ENCODE peak calls at places on chromosomes 12 and 14, in seven cellular contexts. One of them, this sample, is unnamed.

GRCh38 chr12:104790296-104791125 is 167.6 kb downstream of the SLC41A2 start:
- DNase-seq in cardiac septum: peak; percentile 79
- DNase-seq in HEK293T: peak; percentile 74
- DNase-seq in COR-L47: no peak
- DNase-seq in AG10803: no peak
- DNase-seq in CD4-positive, CD25-positive, alpha-beta regulatory T cell: peak; percentile 13
- DNase-seq in NCI-H1092 treated with DMSO at 0.1 percent for 48 hours: no peak
- DNase-seq in this sample: peak; percentile 52

GRCh38 chr12:69837191-69838085 is 12.4 kb downstream of the MYRFL start:
- DNase-seq in cardiac septum: no peak
- DNase-seq in HEK293T: no peak
- DNase-seq in COR-L47: no peak
- DNase-seq in AG10803: no peak
- DNase-seq in CD4-positive, CD25-positive, alpha-beta regulatory T cell: no peak
- DNase-seq in NCI-H1092 treated with DMSO at 0.1 percent for 48 hours: no peak
- DNase-seq in this sample: no peak

GRCh38 chr12:53727310-53728041 is at the start of gene CALCOCO1:
- DNase-seq in cardiac septum: peak; percentile 99
- DNase-seq in HEK293T: peak; percentile 97
- DNase-seq in COR-L47: peak; percentile 97
- DNase-seq in AG10803: peak; percentile 96
- DNase-seq in CD4-positive, CD25-positive, alpha-beta regulatory T cell: peak; percentile 97
- DNase-seq in NCI-H1092 treated with DMSO at 0.1 percent for 48 hours: peak; percentile 97
- DNase-seq in this sample: peak; percentile 99

GRCh38 chr12:11892065-11892391 is 178.7 kb upstream of the BCL2L14 start:
- DNase-seq in cardiac septum: no peak
- DNase-seq in HEK293T: no peak
- DNase-seq in COR-L47: no peak
- DNase-seq in AG10803: no peak
- DNase-seq in CD4-positive, CD25-positive, alpha-beta regulatory T cell: no peak
- DNase-seq in NCI-H1092 treated with DMSO at 0.1 percent for 48 hours: no peak
- DNase-seq in this sample: peak; percentile 16

GRCh38 chr12:104974626-104975290 is 11.4 kb upstream of the NOPCHAP1 start:
- DNase-seq in cardiac septum: no peak
- DNase-seq in HEK293T: no peak
- DNase-seq in COR-L47: no peak
- DNase-seq in AG10803: peak; percentile 67
- DNase-seq in CD4-positive, CD25-positive, alpha-beta regulatory T cell: no peak
- DNase-seq in NCI-H1092 treated with DMSO at 0.1 percent for 48 hours: no peak
- DNase-seq in this sample: no peak

GRCh38 chr12:64767495-64767894 is 8.3 kb upstream of the GNS start:
- DNase-seq in cardiac septum: no peak
- DNase-seq in HEK293T: no peak
- DNase-seq in COR-L47: no peak
- DNase-seq in AG10803: no peak
- DNase-seq in CD4-positive, CD25-positive, alpha-beta regulatory T cell: no peak
- DNase-seq in NCI-H1092 treated with DMSO at 0.1 percent for 48 hours: no peak
- DNase-seq in this sample: no peak

GRCh38 chr12:12786716-12787601 is 1.5 kb downstream of the APOLD1 start:
- DNase-seq in cardiac septum: peak; percentile 90
- DNase-seq in HEK293T: peak; percentile 96
- DNase-seq in COR-L47: peak; percentile 33
- DNase-seq in AG10803: peak; percentile 81
- DNase-seq in CD4-positive, CD25-positive, alpha-beta regulatory T cell: peak; percentile 73
- DNase-seq in NCI-H1092 treated with DMSO at 0.1 percent for 48 hours: peak; percentile 84
- DNase-seq in this sample: peak; percentile 85

GRCh38 chr14:104291123-104292000 is 153.0 kb downstream of the KIF26A start:
- DNase-seq in cardiac septum: peak; percentile 43
- DNase-seq in HEK293T: no peak
- DNase-seq in COR-L47: peak; percentile 89
- DNase-seq in AG10803: no peak
- DNase-seq in CD4-positive, CD25-positive, alpha-beta regulatory T cell: no peak
- DNase-seq in NCI-H1092 treated with DMSO at 0.1 percent for 48 hours: peak; percentile 94
- DNase-seq in this sample: peak; percentile 81

GRCh38 chr14:100304825-100305445 is 1.3 kb downstream of the SLC25A29 start:
- DNase-seq in cardiac septum: no peak
- DNase-seq in HEK293T: peak; percentile 20
- DNase-seq in COR-L47: peak; percentile 90
- DNase-seq in AG10803: no peak
- DNase-seq in CD4-positive, CD25-positive, alpha-beta regulatory T cell: no peak
- DNase-seq in NCI-H1092 treated with DMSO at 0.1 percent for 48 hours: peak; percentile 60
- DNase-seq in this sample: peak; percentile 50

GRCh38 chr12:132524405-132524804 is 34.5 kb downstream of the FBRSL1 start:
- DNase-seq in cardiac septum: no peak
- DNase-seq in HEK293T: no peak
- DNase-seq in COR-L47: no peak
- DNase-seq in AG10803: peak; percentile 28
- DNase-seq in CD4-positive, CD25-positive, alpha-beta regulatory T cell: no peak
- DNase-seq in NCI-H1092 treated with DMSO at 0.1 percent for 48 hours: no peak
- DNase-seq in this sample: no peak

GRCh38 chr12:8953773-8954402 is 4.4 kb upstream of the M6PR start:
- DNase-seq in cardiac septum: no peak
- DNase-seq in HEK293T: no peak
- DNase-seq in COR-L47: no peak
- DNase-seq in AG10803: no peak
- DNase-seq in CD4-positive, CD25-positive, alpha-beta regulatory T cell: peak; percentile 76
- DNase-seq in NCI-H1092 treated with DMSO at 0.1 percent for 48 hours: no peak
- DNase-seq in this sample: no peak

GRCh38 chr14:80865565-80865964 is 76.0 kb downstream of the CEP128 start:
- DNase-seq in cardiac septum: no peak
- DNase-seq in HEK293T: no peak
- DNase-seq in COR-L47: no peak
- DNase-seq in AG10803: no peak
- DNase-seq in CD4-positive, CD25-positive, alpha-beta regulatory T cell: no peak
- DNase-seq in NCI-H1092 treated with DMSO at 0.1 percent for 48 hours: no peak
- DNase-seq in this sample: no peak

GRCh38 chr12:98253207-98253606 is 262.2 kb upstream of the TMPO start:
- DNase-seq in cardiac septum: no peak
- DNase-seq in HEK293T: no peak
- DNase-seq in COR-L47: peak; percentile 63
- DNase-seq in AG10803: no peak
- DNase-seq in CD4-positive, CD25-positive, alpha-beta regulatory T cell: no peak
- DNase-seq in NCI-H1092 treated with DMSO at 0.1 percent for 48 hours: peak; percentile 20
- DNase-seq in this sample: no peak

GRCh38 chr14:47626151-47627035 is 49.0 kb downstream of the MDGA2 start:
- DNase-seq in cardiac septum: no peak
- DNase-seq in HEK293T: no peak
- DNase-seq in COR-L47: no peak
- DNase-seq in AG10803: no peak
- DNase-seq in CD4-positive, CD25-positive, alpha-beta regulatory T cell: no peak
- DNase-seq in NCI-H1092 treated with DMSO at 0.1 percent for 48 hours: no peak
- DNase-seq in this sample: no peak

GRCh38 chr12:132724506-132725220 is 14.0 kb downstream of the PGAM5 start:
- DNase-seq in cardiac septum: no peak
- DNase-seq in HEK293T: no peak
- DNase-seq in COR-L47: no peak
- DNase-seq in AG10803: peak; percentile 63
- DNase-seq in CD4-positive, CD25-positive, alpha-beta regulatory T cell: no peak
- DNase-seq in NCI-H1092 treated with DMSO at 0.1 percent for 48 hours: no peak
- DNase-seq in this sample: no peak

GRCh38 chr12:56410768-56411167 is 38.5 kb downstream of the TIMELESS start:
- DNase-seq in cardiac septum: no peak
- DNase-seq in HEK293T: no peak
- DNase-seq in COR-L47: no peak
- DNase-seq in AG10803: no peak
- DNase-seq in CD4-positive, CD25-positive, alpha-beta regulatory T cell: no peak
- DNase-seq in NCI-H1092 treated with DMSO at 0.1 percent for 48 hours: no peak
- DNase-seq in this sample: no peak

GRCh38 chr12:100899301-100899700 is 104.7 kb downstream of the ANO4 start:
- DNase-seq in cardiac septum: no peak
- DNase-seq in HEK293T: no peak
- DNase-seq in COR-L47: no peak
- DNase-seq in AG10803: no peak
- DNase-seq in CD4-positive, CD25-positive, alpha-beta regulatory T cell: no peak
- DNase-seq in NCI-H1092 treated with DMSO at 0.1 percent for 48 hours: no peak
- DNase-seq in this sample: no peak

GRCh38 chr12:28032811-28033537 is 60.4 kb upstream of the PTHLH start:
- DNase-seq in cardiac septum: no peak
- DNase-seq in HEK293T: no peak
- DNase-seq in COR-L47: no peak
- DNase-seq in AG10803: peak; percentile 66
- DNase-seq in CD4-positive, CD25-positive, alpha-beta regulatory T cell: no peak
- DNase-seq in NCI-H1092 treated with DMSO at 0.1 percent for 48 hours: no peak
- DNase-seq in this sample: no peak

GRCh38 chr12:47882796-47883546 is 21.8 kb downstream of the VDR start:
- DNase-seq in cardiac septum: no peak
- DNase-seq in HEK293T: no peak
- DNase-seq in COR-L47: no peak
- DNase-seq in AG10803: no peak
- DNase-seq in CD4-positive, CD25-positive, alpha-beta regulatory T cell: peak; percentile 54
- DNase-seq in NCI-H1092 treated with DMSO at 0.1 percent for 48 hours: peak; percentile 68
- DNase-seq in this sample: no peak

GRCh38 chr14:92729632-92730358 is 18.6 kb downstream of the LGMN start:
- DNase-seq in cardiac septum: no peak
- DNase-seq in HEK293T: no peak
- DNase-seq in COR-L47: no peak
- DNase-seq in AG10803: peak; percentile 78
- DNase-seq in CD4-positive, CD25-positive, alpha-beta regulatory T cell: no peak
- DNase-seq in NCI-H1092 treated with DMSO at 0.1 percent for 48 hours: no peak
- DNase-seq in this sample: no peak

GRCh38 chr12:113104953-113105510 is 30.5 kb downstream of the RASAL1 start:
- DNase-seq in cardiac septum: no peak
- DNase-seq in HEK293T: no peak
- DNase-seq in COR-L47: no peak
- DNase-seq in AG10803: no peak
- DNase-seq in CD4-positive, CD25-positive, alpha-beta regulatory T cell: no peak
- DNase-seq in NCI-H1092 treated with DMSO at 0.1 percent for 48 hours: no peak
- DNase-seq in this sample: no peak

GRCh38 chr12:15231493-15231892 is 10.3 kb upstream of the RERG start:
- DNase-seq in cardiac septum: no peak
- DNase-seq in HEK293T: no peak
- DNase-seq in COR-L47: no peak
- DNase-seq in AG10803: no peak
- DNase-seq in CD4-positive, CD25-positive, alpha-beta regulatory T cell: no peak
- DNase-seq in NCI-H1092 treated with DMSO at 0.1 percent for 48 hours: no peak
- DNase-seq in this sample: no peak

GRCh38 chr14:99191663-99192621 is 80.1 kb downstream of the BCL11B start:
- DNase-seq in cardiac septum: no peak
- DNase-seq in HEK293T: no peak
- DNase-seq in COR-L47: peak; percentile 37
- DNase-seq in AG10803: peak; percentile 59
- DNase-seq in CD4-positive, CD25-positive, alpha-beta regulatory T cell: peak; percentile 71
- DNase-seq in NCI-H1092 treated with DMSO at 0.1 percent for 48 hours: peak; percentile 85
- DNase-seq in this sample: peak; percentile 83

GRCh38 chr12:6167327-6168280 is 32.6 kb upstream of the CD9 start:
- DNase-seq in cardiac septum: peak; percentile 86
- DNase-seq in HEK293T: no peak
- DNase-seq in COR-L47: no peak
- DNase-seq in AG10803: peak; percentile 89
- DNase-seq in CD4-positive, CD25-positive, alpha-beta regulatory T cell: no peak
- DNase-seq in NCI-H1092 treated with DMSO at 0.1 percent for 48 hours: no peak
- DNase-seq in this sample: peak; percentile 96

GRCh38 chr12:89351489-89352241 is 636 bp downstream of the DUSP6 start:
- DNase-seq in cardiac septum: no peak
- DNase-seq in HEK293T: peak; percentile 40
- DNase-seq in COR-L47: peak; percentile 41
- DNase-seq in AG10803: peak; percentile 52
- DNase-seq in CD4-positive, CD25-positive, alpha-beta regulatory T cell: peak; percentile 50
- DNase-seq in NCI-H1092 treated with DMSO at 0.1 percent for 48 hours: peak; percentile 41
- DNase-seq in this sample: peak; percentile 67

GRCh38 chr12:981956-982355 is 9.1 kb upstream of the ERC1 start:
- DNase-seq in cardiac septum: no peak
- DNase-seq in HEK293T: no peak
- DNase-seq in COR-L47: no peak
- DNase-seq in AG10803: peak; percentile 42
- DNase-seq in CD4-positive, CD25-positive, alpha-beta regulatory T cell: no peak
- DNase-seq in NCI-H1092 treated with DMSO at 0.1 percent for 48 hours: no peak
- DNase-seq in this sample: peak; percentile 34

GRCh38 chr12:29241821-29242591 is 92.9 kb downstream of the FAR2 start:
- DNase-seq in cardiac septum: no peak
- DNase-seq in HEK293T: peak; percentile 34
- DNase-seq in COR-L47: no peak
- DNase-seq in AG10803: peak; percentile 80
- DNase-seq in CD4-positive, CD25-positive, alpha-beta regulatory T cell: no peak
- DNase-seq in NCI-H1092 treated with DMSO at 0.1 percent for 48 hours: no peak
- DNase-seq in this sample: peak; percentile 87

GRCh38 chr14:103149351-103149750 is 26.1 kb downstream of the TNFAIP2 start:
- DNase-seq in cardiac septum: peak; percentile 24
- DNase-seq in HEK293T: no peak
- DNase-seq in COR-L47: no peak
- DNase-seq in AG10803: no peak
- DNase-seq in CD4-positive, CD25-positive, alpha-beta regulatory T cell: no peak
- DNase-seq in NCI-H1092 treated with DMSO at 0.1 percent for 48 hours: no peak
- DNase-seq in this sample: no peak

GRCh38 chr14:104290058-104290667 is 151.8 kb downstream of the KIF26A start:
- DNase-seq in cardiac septum: peak; percentile 20
- DNase-seq in HEK293T: no peak
- DNase-seq in COR-L47: no peak
- DNase-seq in AG10803: no peak
- DNase-seq in CD4-positive, CD25-positive, alpha-beta regulatory T cell: no peak
- DNase-seq in NCI-H1092 treated with DMSO at 0.1 percent for 48 hours: no peak
- DNase-seq in this sample: no peak

GRCh38 chr14:55963295-55963694 is 154.9 kb upstream of the PELI2 start:
- DNase-seq in cardiac septum: no peak
- DNase-seq in HEK293T: no peak
- DNase-seq in COR-L47: no peak
- DNase-seq in AG10803: no peak
- DNase-seq in CD4-positive, CD25-positive, alpha-beta regulatory T cell: no peak
- DNase-seq in NCI-H1092 treated with DMSO at 0.1 percent for 48 hours: no peak
- DNase-seq in this sample: peak; percentile 40

GRCh38 chr12:2301531-2302461 is 249.0 kb downstream of the CACNA1C start:
- DNase-seq in cardiac septum: no peak
- DNase-seq in HEK293T: no peak
- DNase-seq in COR-L47: no peak
- DNase-seq in AG10803: peak; percentile 92
- DNase-seq in CD4-positive, CD25-positive, alpha-beta regulatory T cell: no peak
- DNase-seq in NCI-H1092 treated with DMSO at 0.1 percent for 48 hours: no peak
- DNase-seq in this sample: no peak

This sample was measured in cardiac muscle cell.